ENCODE peak calls at places on chromosomes 3 and 15, in five cellular contexts. R, J, N, I and A are unnamed samples.

GRCh38 chr3:52095990-52096775 is 39.8 kb upstream of the DUSP7 start:
- DNase-seq in R (peak; percentile 82), J (no peak), N (peak; percentile 31), I (no peak), A (no peak)

GRCh38 chr3:99578339-99578970 is 59.9 kb upstream of the COL8A1 start:
- DNase-seq in R (no peak), J (no peak), N (peak; percentile 37), I (no peak), A (no peak)

GRCh38 chr15:58742424-58743160 is 6.9 kb downstream of the ADAM10 start:
- DNase-seq in R (no peak), J (no peak), N (peak; percentile 92), I (no peak), A (peak; percentile 80)

GRCh38 chr15:47460775-47461174 is 256.5 kb upstream of the SEMA6D start:
- DNase-seq in R (peak; percentile 81), J (no peak), N (no peak), I (no peak), A (no peak)

GRCh38 chr15:31465083-31465955 is 138.7 kb downstream of the KLF13 start:
- DNase-seq in R (peak; percentile 98), J (no peak), N (no peak), I (peak; percentile 90), A (no peak)

GRCh38 chr15:22918056-22918455 is 62.1 kb downstream of the CYFIP1 start:
- DNase-seq in R (peak; percentile 71), J (no peak), N (peak; percentile 45), I (no peak), A (peak; percentile 16)

GRCh38 chr3:32309653-32310242 is 71.3 kb downstream of the CMTM8 start:
- DNase-seq in R (no peak), J (no peak), N (no peak), I (no peak), A (no peak)

GRCh38 chr15:65244638-65245037 is 33.4 kb upstream of the CILP start:
- DNase-seq in R (no peak), J (no peak), N (no peak), I (no peak), A (no peak)

GRCh38 chr15:35170216-35170615 is 85.1 kb upstream of the NANOGP8 start:
- DNase-seq in R (no peak), J (no peak), N (peak; percentile 68), I (no peak), A (peak; percentile 23)

GRCh38 chr15:47384316-47384715 is 333.0 kb upstream of the SEMA6D start:
- DNase-seq in R (peak; percentile 92), J (no peak), N (peak; percentile 96), I (no peak), A (peak; percentile 91)

GRCh38 chr3:63193647-63194046 is 84.5 kb upstream of the SYNPR start:
- DNase-seq in R (peak; percentile 34), J (no peak), N (no peak), I (no peak), A (peak; percentile 27)

GRCh38 chr3:67381667-67382272 is 272.6 kb downstream of the SUCLG2 start:
- DNase-seq in R (peak; percentile 46), J (no peak), N (peak; percentile 27), I (no peak), A (peak; percentile 53)

GRCh38 chr15:75031773-75032302 is 8.4 kb downstream of the PPCDC start:
- DNase-seq in R (no peak), J (no peak), N (no peak), I (no peak), A (no peak)

GRCh38 chr3:16104161-16104560 is 70.3 kb upstream of the GALNT15 start:
- DNase-seq in R (no peak), J (no peak), N (peak; percentile 34), I (no peak), A (no peak)

GRCh38 chr3:128845119-128845518 is 34.3 kb upstream of the ACAD9 start:
- DNase-seq in R (no peak), J (no peak), N (no peak), I (no peak), A (no peak)

GRCh38 chr3:13846716-13847570 is 32.9 kb downstream of the WNT7A start:
- DNase-seq in R (no peak), J (no peak), N (no peak), I (no peak), A (no peak)

GRCh38 chr3:188153498-188153948 is 434 bp upstream of the LPP start:
- DNase-seq in R (peak; percentile 87), J (peak; percentile 54), N (peak; percentile 97), I (peak; percentile 79), A (peak; percentile 96)

GRCh38 chr3:69925506-69925905 is 74.0 kb upstream of the SAMMSON start:
- DNase-seq in R (no peak), J (no peak), N (peak; percentile 68), I (no peak), A (peak; percentile 15)

GRCh38 chr3:63597019-63597418 is 55.5 kb upstream of the SNTN start:
- DNase-seq in R (no peak), J (no peak), N (no peak), I (no peak), A (no peak)

GRCh38 chr3:169104541-169104940 is 559.0 kb downstream of the MECOM start:
- DNase-seq in R (peak; percentile 77), J (no peak), N (peak; percentile 75), I (no peak), A (peak; percentile 66)

GRCh38 chr3:3714572-3714971 is 84.7 kb upstream of the LRRN1 start:
- DNase-seq in R (peak; percentile 8), J (no peak), N (no peak), I (no peak), A (no peak)

GRCh38 chr3:126464494-126464893 is 11.2 kb downstream of the ZXDC start:
- DNase-seq in R (no peak), J (no peak), N (no peak), I (no peak), A (no peak)

GRCh38 chr3:152595975-152596832 is 238.7 kb upstream of the P2RY1 start:
- DNase-seq in R (peak; percentile 42), J (no peak), N (peak; percentile 62), I (peak; percentile 78), A (peak; percentile 84)

GRCh38 chr15:92429378-92430066 is 35.8 kb downstream of the ST8SIA2 start:
- DNase-seq in R (peak; percentile 9), J (peak; percentile 8), N (peak; percentile 61), I (no peak), A (peak; percentile 36)

GRCh38 chr3:121545049-121545563 is 682 bp downstream of the POLQ start:
- DNase-seq in R (no peak), J (no peak), N (no peak), I (no peak), A (peak; percentile 35)

GRCh38 chr3:180267202-180267843 is 230.6 kb upstream of the PEX5L start:
- DNase-seq in R (no peak), J (no peak), N (no peak), I (no peak), A (no peak)

GRCh38 chr3:180264479-180264878 is 227.7 kb upstream of the PEX5L start:
- DNase-seq in R (no peak), J (no peak), N (no peak), I (no peak), A (no peak)

GRCh38 chr3:180265551-180265950 is 228.8 kb upstream of the PEX5L start:
- DNase-seq in R (peak; percentile 35), J (no peak), N (peak; percentile 67), I (no peak), A (peak; percentile 58)
- H3K4me3 ChIP-seq in R (no peak overlapping the region), J (no peak overlapping the region), N (no peak overlapping the region), I (no peak overlapping the region), A (no peak overlapping the region)

GRCh38 chr3:58178528-58179234 is 32.1 kb downstream of the DNASE1L3 start:
- DNase-seq in R (peak; percentile 51), J (no peak), N (no peak), I (peak; percentile 50), A (no peak)

GRCh38 chr3:58176185-58176530 is 34.6 kb downstream of the DNASE1L3 start:
- DNase-seq in R (no peak), J (no peak), N (no peak), I (no peak), A (no peak)

GRCh38 chr3:58176827-58177489 is 33.8 kb downstream of the DNASE1L3 start:
- DNase-seq in R (peak; percentile 65), J (no peak), N (no peak), I (no peak), A (no peak)

GRCh38 chr3:58179235-58180098 is 31.3 kb downstream of the DNASE1L3 start:
- DNase-seq in R (no peak), J (no peak), N (no peak), I (no peak), A (no peak)

DNA sequence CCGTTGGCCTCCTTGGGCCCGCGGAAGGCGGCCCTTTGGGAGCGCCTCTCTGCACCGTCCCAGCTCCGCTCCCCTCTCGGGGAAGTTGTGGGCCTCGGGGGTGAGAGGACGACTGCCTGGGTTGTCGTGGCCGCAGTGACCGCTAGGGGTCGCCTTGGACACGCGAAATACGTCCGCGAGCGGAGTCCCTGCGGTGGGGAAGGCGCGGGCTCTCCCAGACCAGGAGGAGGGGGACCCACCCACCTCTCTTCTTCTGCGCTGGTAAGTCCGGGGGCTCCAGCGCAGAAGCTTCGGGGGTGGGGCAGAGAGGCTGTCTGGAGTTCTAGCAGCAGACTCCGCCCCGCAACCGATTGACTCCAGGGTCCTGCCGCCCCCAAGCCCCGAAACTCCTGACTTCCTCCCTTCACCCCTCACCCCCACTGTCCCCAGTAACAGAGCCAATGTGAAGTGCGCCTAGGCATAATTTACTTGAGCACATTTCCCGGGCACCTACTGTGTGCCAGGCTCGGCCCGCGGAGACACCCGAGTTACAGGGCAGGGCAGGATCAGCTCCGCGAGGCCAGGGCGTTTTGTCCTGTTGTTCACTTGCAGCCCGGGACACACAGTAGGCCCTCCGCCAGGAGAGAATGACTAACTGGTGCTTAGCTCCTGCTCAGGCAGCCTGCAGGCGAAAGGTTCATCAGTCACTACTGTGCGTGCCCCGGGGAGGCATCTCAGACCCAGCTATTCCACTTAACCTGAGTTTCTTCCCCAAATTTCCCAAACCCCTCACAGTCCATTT is 32.8 kb downstream of the DNASE1L3 start:
- DNase-seq in R (peak; percentile 76), J (no peak), N (peak; percentile 69), I (peak; percentile 97), A (peak; percentile 80)
- H3K4me3 ChIP-seq in R (peak overlapping the region; percentile 36), J (peak overlapping the region; percentile 29), N (peak overlapping the region; percentile 24), I (peak overlapping the region; percentile 39), A (peak overlapping the region; percentile 42)

DNA sequence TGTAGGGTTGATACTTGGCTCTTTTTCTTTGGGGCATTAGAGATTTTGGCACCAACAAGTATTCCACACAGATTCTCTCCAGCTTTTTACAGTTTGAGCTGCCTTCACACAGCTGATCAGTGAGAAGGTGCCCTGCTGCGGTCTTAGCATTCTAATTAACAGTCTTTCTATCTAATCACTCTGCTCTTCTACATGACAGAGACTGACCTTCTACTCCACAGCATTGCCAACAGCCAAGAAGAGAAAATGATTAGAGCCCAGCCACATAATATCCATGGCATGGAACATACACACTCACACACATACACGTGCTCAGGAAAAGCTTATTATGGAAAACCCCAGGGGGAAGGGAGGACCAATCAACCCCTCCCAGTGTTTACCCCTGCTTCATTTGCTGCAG is 76.1 kb upstream of the PPP2R3A start:
- DNase-seq in R (no peak), J (no peak), N (no peak), I (no peak), A (no peak)
- H3K4me3 ChIP-seq in R (no peak overlapping the region), J (no peak overlapping the region), N (no peak overlapping the region), I (no peak overlapping the region), A (no peak overlapping the region)

GRCh38 chr3:150411106-150411460 is 3.0 kb downstream of the TSC22D2 start:
- DNase-seq in R (no peak), J (no peak), N (no peak), I (no peak), A (no peak)

GRCh38 chr3:150411971-150412370 is 3.9 kb downstream of the TSC22D2 start:
- DNase-seq in R (no peak), J (no peak), N (peak; percentile 33), I (no peak), A (no peak)

GRCh38 chr3:150414273-150414672 is 6.2 kb downstream of the TSC22D2 start:
- DNase-seq in R (peak; percentile 61), J (no peak), N (peak; percentile 58), I (peak; percentile 24), A (peak; percentile 51)

GRCh38 chr3:150410311-150411105 is 2.4 kb downstream of the TSC22D2 start:
- DNase-seq in R (peak; percentile 45), J (no peak), N (peak; percentile 32), I (peak; percentile 51), A (peak; percentile 45)

GRCh38 chr3:150412599-150413069 is 4.5 kb downstream of the TSC22D2 start:
- DNase-seq in R (peak; percentile 87), J (no peak), N (peak; percentile 92), I (no peak), A (peak; percentile 77)
- H3K4me3 ChIP-seq in R (peak overlapping the region; percentile 90), J (peak overlapping the region; percentile 87), N (peak overlapping the region; percentile 76), I (peak overlapping the region; percentile 97), A (peak overlapping the region; percentile 90)